ENCODE peak calls at places on chromosomes 6 and 20, in ten cellular contexts. One of them, this sample, is unnamed.

GRCh38 chr6:158358450-158359077 is 46.3 kb downstream of the TULP4 start:
- DNase-seq in adrenal gland: no peak
- DNase-seq in stomach: peak; percentile 50
- DNase-seq in vagina: no peak
- DNase-seq in GM23248: no peak
- DNase-seq in mesendoderm: no peak
- DNase-seq in heart left ventricle: no peak
- DNase-seq in RWPE1: no peak
- DNase-seq in SJCRH30: no peak
- DNase-seq in body of pancreas: peak; percentile 87
- DNase-seq in this sample: no peak

GRCh38 chr6:90286884-90287488 is 9.7 kb downstream of the BACH2 start:
- DNase-seq in vagina: no peak
- DNase-seq in adrenal gland: peak; percentile 21
- DNase-seq in body of pancreas: peak; percentile 25
- DNase-seq in SJCRH30: peak; percentile 77
- DNase-seq in mesendoderm: peak; percentile 94
- DNase-seq in stomach: peak; percentile 37
- DNase-seq in heart left ventricle: no peak
- DNase-seq in RWPE1: peak; percentile 37
- DNase-seq in GM23248: peak; percentile 31
- DNase-seq in this sample: no peak

GRCh38 chr6:56933650-56934049 is 21.3 kb upstream of the BEND6 start:
- DNase-seq in stomach: no peak
- DNase-seq in body of pancreas: no peak
- DNase-seq in mesendoderm: no peak
- DNase-seq in GM23248: no peak
- DNase-seq in adrenal gland: no peak
- DNase-seq in SJCRH30: no peak
- DNase-seq in RWPE1: no peak
- DNase-seq in heart left ventricle: no peak
- DNase-seq in vagina: no peak
- DNase-seq in this sample: no peak

GRCh38 chr6:14501914-14502313 is 384.3 kb downstream of the CD83 start:
- DNase-seq in SJCRH30: no peak
- DNase-seq in stomach: no peak
- DNase-seq in RWPE1: no peak
- DNase-seq in adrenal gland: no peak
- DNase-seq in heart left ventricle: no peak
- DNase-seq in GM23248: peak; percentile 44
- DNase-seq in mesendoderm: no peak
- DNase-seq in vagina: no peak
- DNase-seq in body of pancreas: no peak
- DNase-seq in this sample: no peak

GRCh38 chr20:22403860-22404608 is 180.3 kb downstream of the FOXA2 start:
- DNase-seq in RWPE1: no peak
- DNase-seq in heart left ventricle: no peak
- DNase-seq in SJCRH30: peak; percentile 59
- DNase-seq in mesendoderm: peak; percentile 12
- DNase-seq in GM23248: peak; percentile 15
- DNase-seq in body of pancreas: peak; percentile 38
- DNase-seq in stomach: no peak
- DNase-seq in adrenal gland: no peak
- DNase-seq in vagina: no peak
- DNase-seq in this sample: peak; percentile 57

GRCh38 chr6:145699462-145699861 is 35.9 kb downstream of the EPM2A start:
- DNase-seq in mesendoderm: no peak
- DNase-seq in adrenal gland: no peak
- DNase-seq in body of pancreas: no peak
- DNase-seq in RWPE1: peak; percentile 57
- DNase-seq in vagina: no peak
- DNase-seq in GM23248: peak; percentile 72
- DNase-seq in heart left ventricle: no peak
- DNase-seq in stomach: no peak
- DNase-seq in SJCRH30: no peak
- DNase-seq in this sample: no peak

GRCh38 chr6:54717849-54718455 is 128.6 kb upstream of the FAM83B start:
- DNase-seq in stomach: peak; percentile 84
- DNase-seq in body of pancreas: peak; percentile 79
- DNase-seq in RWPE1: peak; percentile 63
- DNase-seq in heart left ventricle: peak; percentile 35
- DNase-seq in SJCRH30: peak; percentile 70
- DNase-seq in mesendoderm: peak; percentile 73
- DNase-seq in vagina: no peak
- DNase-seq in GM23248: peak; percentile 37
- DNase-seq in adrenal gland: peak; percentile 45
- DNase-seq in this sample: peak; percentile 63

GRCh38 chr6:161169690-161170089 is 104.2 kb downstream of the AGPAT4 start:
- DNase-seq in heart left ventricle: peak; percentile 53
- DNase-seq in SJCRH30: peak; percentile 86
- DNase-seq in stomach: peak; percentile 40
- DNase-seq in vagina: no peak
- DNase-seq in RWPE1: peak; percentile 31
- DNase-seq in adrenal gland: peak; percentile 60
- DNase-seq in GM23248: peak; percentile 64
- DNase-seq in mesendoderm: peak; percentile 14
- DNase-seq in body of pancreas: peak; percentile 28
- DNase-seq in this sample: no peak

GRCh38 chr6:124682751-124683150 is 279.5 kb upstream of the RNF217 start:
- DNase-seq in heart left ventricle: no peak
- DNase-seq in mesendoderm: no peak
- DNase-seq in stomach: no peak
- DNase-seq in GM23248: no peak
- DNase-seq in body of pancreas: no peak
- DNase-seq in vagina: no peak
- DNase-seq in adrenal gland: no peak
- DNase-seq in RWPE1: no peak
- DNase-seq in SJCRH30: no peak
- DNase-seq in this sample: no peak

GRCh38 chr20:48002517-48002970 is 217.3 kb upstream of the SULF2 start:
- DNase-seq in GM23248: no peak
- DNase-seq in stomach: no peak
- DNase-seq in adrenal gland: no peak
- DNase-seq in RWPE1: no peak
- DNase-seq in vagina: no peak
- DNase-seq in SJCRH30: no peak
- DNase-seq in mesendoderm: peak; percentile 33
- DNase-seq in heart left ventricle: no peak
- DNase-seq in body of pancreas: no peak
- DNase-seq in this sample: no peak

GRCh38 chr6:56593801-56594318 is 48.8 kb downstream of the DST start:
- DNase-seq in stomach: no peak
- DNase-seq in heart left ventricle: no peak
- DNase-seq in SJCRH30: no peak
- DNase-seq in adrenal gland: no peak
- DNase-seq in GM23248: peak; percentile 54
- DNase-seq in RWPE1: no peak
- DNase-seq in vagina: no peak
- DNase-seq in mesendoderm: no peak
- DNase-seq in body of pancreas: no peak
- DNase-seq in this sample: no peak

GRCh38 chr20:58583586-58583985 is 67.5 kb upstream of the STX16 start:
- DNase-seq in adrenal gland: no peak
- DNase-seq in RWPE1: no peak
- DNase-seq in stomach: no peak
- DNase-seq in heart left ventricle: no peak
- DNase-seq in SJCRH30: no peak
- DNase-seq in vagina: no peak
- DNase-seq in mesendoderm: no peak
- DNase-seq in body of pancreas: no peak
- DNase-seq in GM23248: no peak
- DNase-seq in this sample: no peak

GRCh38 chr6:30264731-30265130 is 51.5 kb upstream of the TRIM26 start:
- DNase-seq in vagina: no peak
- DNase-seq in SJCRH30: no peak
- DNase-seq in heart left ventricle: no peak
- DNase-seq in stomach: no peak
- DNase-seq in mesendoderm: no peak
- DNase-seq in GM23248: peak; percentile 79
- DNase-seq in adrenal gland: no peak
- DNase-seq in body of pancreas: no peak
- DNase-seq in RWPE1: no peak
- DNase-seq in this sample: no peak

GRCh38 chr20:58719971-58720371 is 27.4 kb downstream of the NPEPL1 start:
- DNase-seq in SJCRH30: no peak
- DNase-seq in mesendoderm: no peak
- DNase-seq in RWPE1: no peak
- DNase-seq in stomach: peak; percentile 16
- DNase-seq in GM23248: no peak
- DNase-seq in heart left ventricle: peak; percentile 12
- DNase-seq in vagina: no peak
- DNase-seq in body of pancreas: no peak
- DNase-seq in adrenal gland: no peak
- DNase-seq in this sample: peak; percentile 28

GRCh38 chr6:2977799-2978558 is 6.6 kb upstream of the SERPINB6 start:
- DNase-seq in vagina: no peak
- DNase-seq in mesendoderm: no peak
- DNase-seq in heart left ventricle: no peak
- DNase-seq in SJCRH30: no peak
- DNase-seq in RWPE1: no peak
- DNase-seq in stomach: no peak
- DNase-seq in body of pancreas: no peak
- DNase-seq in GM23248: no peak
- DNase-seq in adrenal gland: no peak
- DNase-seq in this sample: no peak

GRCh38 chr6:2976571-2977085 is 5.3 kb upstream of the SERPINB6 start:
- DNase-seq in RWPE1: peak; percentile 57
- DNase-seq in SJCRH30: peak; percentile 15
- DNase-seq in mesendoderm: no peak
- DNase-seq in vagina: no peak
- DNase-seq in stomach: no peak
- DNase-seq in body of pancreas: no peak
- DNase-seq in heart left ventricle: no peak
- DNase-seq in adrenal gland: no peak
- DNase-seq in GM23248: peak; percentile 94
- DNase-seq in this sample: no peak

GRCh38 chr6:2978923-2979322 is 7.6 kb upstream of the SERPINB6 start:
- DNase-seq in vagina: no peak
- DNase-seq in GM23248: peak; percentile 31
- DNase-seq in heart left ventricle: no peak
- DNase-seq in adrenal gland: no peak
- DNase-seq in RWPE1: no peak
- DNase-seq in stomach: no peak
- DNase-seq in mesendoderm: peak; percentile 68
- DNase-seq in body of pancreas: no peak
- DNase-seq in SJCRH30: no peak
- DNase-seq in this sample: no peak

GRCh38 chr6:2976060-2976459 is 4.7 kb upstream of the SERPINB6 start:
- DNase-seq in stomach: no peak
- DNase-seq in mesendoderm: no peak
- DNase-seq in SJCRH30: no peak
- DNase-seq in heart left ventricle: no peak
- DNase-seq in adrenal gland: no peak
- DNase-seq in RWPE1: no peak
- DNase-seq in body of pancreas: no peak
- DNase-seq in GM23248: peak; percentile 22
- DNase-seq in vagina: no peak
- DNase-seq in this sample: no peak

DNA sequence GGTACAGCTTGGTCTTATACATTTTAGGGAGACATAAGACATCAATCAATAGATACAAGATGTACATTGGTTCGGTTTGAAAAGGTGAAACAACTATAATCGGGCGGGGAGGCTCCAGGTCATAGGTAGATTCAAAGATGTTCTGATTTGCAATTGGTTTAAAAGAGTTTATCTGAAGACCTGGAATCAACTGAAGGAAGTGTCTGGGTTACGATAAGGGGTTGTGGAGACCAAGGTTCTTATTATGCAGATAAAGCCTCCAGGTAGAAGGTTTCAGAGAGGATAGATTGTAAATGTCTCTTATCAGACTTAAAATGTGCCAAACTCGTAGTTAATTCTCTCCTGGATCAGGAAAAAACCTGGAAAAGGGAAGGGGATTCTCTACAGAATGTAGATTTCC is 5.9 kb upstream of the SERPINB6 start:
- DNase-seq in body of pancreas: no peak
- DNase-seq in SJCRH30: no peak
- DNase-seq in vagina: no peak
- DNase-seq in stomach: no peak
- DNase-seq in mesendoderm: no peak
- DNase-seq in RWPE1: no peak
- DNase-seq in heart left ventricle: no peak
- DNase-seq in adrenal gland: no peak
- DNase-seq in GM23248: no peak
- DNase-seq in this sample: no peak
- H3K27ac ChIP-seq in body of pancreas: no peak overlapping the region
- H3K27ac ChIP-seq in SJCRH30: no peak overlapping the region
- H3K27ac ChIP-seq in vagina: peak overlapping the region; percentile 53
- H3K27ac ChIP-seq in stomach: no peak overlapping the region
- H3K27ac ChIP-seq in mesendoderm: no peak overlapping the region
- H3K27ac ChIP-seq in RWPE1: no peak overlapping the region
- H3K27ac ChIP-seq in heart left ventricle: no peak overlapping the region
- H3K27ac ChIP-seq in adrenal gland: no peak overlapping the region
- H3K27ac ChIP-seq in GM23248: peak overlapping the region; percentile 88
- H3K27ac ChIP-seq in this sample: no peak overlapping the region

GRCh38 chr6:117933471-117933870 is 26.4 kb downstream of the SLC35F1 start:
- DNase-seq in SJCRH30: no peak
- DNase-seq in adrenal gland: no peak
- DNase-seq in mesendoderm: no peak
- DNase-seq in vagina: no peak
- DNase-seq in heart left ventricle: no peak
- DNase-seq in GM23248: no peak
- DNase-seq in stomach: no peak
- DNase-seq in RWPE1: no peak
- DNase-seq in body of pancreas: no peak
- DNase-seq in this sample: no peak
- H3K27ac ChIP-seq in SJCRH30: no peak overlapping the region
- H3K27ac ChIP-seq in adrenal gland: no peak overlapping the region
- H3K27ac ChIP-seq in mesendoderm: no peak overlapping the region
- H3K27ac ChIP-seq in vagina: no peak overlapping the region
- H3K27ac ChIP-seq in heart left ventricle: no peak overlapping the region
- H3K27ac ChIP-seq in GM23248: no peak overlapping the region
- H3K27ac ChIP-seq in stomach: no peak overlapping the region
- H3K27ac ChIP-seq in RWPE1: no peak overlapping the region
- H3K27ac ChIP-seq in body of pancreas: no peak overlapping the region
- H3K27ac ChIP-seq in this sample: no peak overlapping the region

GRCh38 chr6:154241570-154241969 is 115.0 kb downstream of the IPCEF1 start:
- DNase-seq in heart left ventricle: no peak
- DNase-seq in mesendoderm: peak; percentile 37
- DNase-seq in GM23248: no peak
- DNase-seq in SJCRH30: no peak
- DNase-seq in adrenal gland: no peak
- DNase-seq in stomach: no peak
- DNase-seq in body of pancreas: no peak
- DNase-seq in vagina: no peak
- DNase-seq in RWPE1: no peak
- DNase-seq in this sample: no peak
- H3K27ac ChIP-seq in heart left ventricle: no peak overlapping the region
- H3K27ac ChIP-seq in mesendoderm: no peak overlapping the region
- H3K27ac ChIP-seq in GM23248: no peak overlapping the region
- H3K27ac ChIP-seq in SJCRH30: no peak overlapping the region
- H3K27ac ChIP-seq in adrenal gland: no peak overlapping the region
- H3K27ac ChIP-seq in stomach: no peak overlapping the region
- H3K27ac ChIP-seq in body of pancreas: no peak overlapping the region
- H3K27ac ChIP-seq in vagina: no peak overlapping the region
- H3K27ac ChIP-seq in RWPE1: no peak overlapping the region
- H3K27ac ChIP-seq in this sample: no peak overlapping the region

DNA sequence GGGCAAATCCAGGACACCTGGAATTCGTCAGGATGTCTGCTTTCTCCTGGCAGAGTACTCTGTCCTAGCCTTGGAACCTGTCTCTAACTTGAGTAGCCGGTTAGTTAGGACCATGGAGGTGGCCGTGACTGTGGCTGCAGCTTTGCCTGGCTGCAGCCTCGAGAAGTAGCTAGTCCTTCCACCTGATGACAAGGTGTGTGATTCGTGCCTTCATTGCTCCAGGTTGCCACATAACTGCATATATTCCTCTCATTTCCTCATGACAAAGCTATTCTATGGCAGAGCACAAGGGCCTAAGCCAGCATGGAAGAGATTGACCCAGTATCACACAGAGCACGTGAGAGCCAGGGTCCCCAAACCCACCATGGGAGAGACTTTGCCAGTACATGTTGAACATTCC is 39.8 kb upstream of the KIF25 start:
- DNase-seq in adrenal gland: no peak
- DNase-seq in vagina: no peak
- DNase-seq in body of pancreas: no peak
- DNase-seq in RWPE1: no peak
- DNase-seq in heart left ventricle: no peak
- DNase-seq in mesendoderm: peak; percentile 28
- DNase-seq in stomach: no peak
- DNase-seq in SJCRH30: no peak
- DNase-seq in GM23248: no peak
- DNase-seq in this sample: no peak
- H3K27ac ChIP-seq in adrenal gland: no peak overlapping the region
- H3K27ac ChIP-seq in vagina: no peak overlapping the region
- H3K27ac ChIP-seq in body of pancreas: no peak overlapping the region
- H3K27ac ChIP-seq in RWPE1: no peak overlapping the region
- H3K27ac ChIP-seq in heart left ventricle: no peak overlapping the region
- H3K27ac ChIP-seq in mesendoderm: no peak overlapping the region
- H3K27ac ChIP-seq in stomach: no peak overlapping the region
- H3K27ac ChIP-seq in SJCRH30: no peak overlapping the region
- H3K27ac ChIP-seq in GM23248: no peak overlapping the region
- H3K27ac ChIP-seq in this sample: no peak overlapping the region

This sample was measured in lung.